ENCODE peak calls at places on chromosomes 16 and 17, in eight cellular contexts. D is NCI-H1048; J is A172; T is heart right ventricle; Y is GM13977; O is effector CD8-positive, alpha-beta T cell; C is heart left ventricle; R is T-helper 2 cell. U is an unnamed sample.

GRCh38 chr16:67263201-67263600 is 14.4 kb downstream of the SLC9A5 start:
- DNase-seq in D (no peak), T (no peak), C (no peak), J (no peak), O (no peak), R (no peak), Y (no peak), U (no peak)

GRCh38 chr16:82699262-82699661 is 72.5 kb downstream of the CDH13 start:
- DNase-seq in Y (no peak), O (no peak), R (no peak), C (no peak), T (no peak), J (peak; percentile 37), D (no peak), U (no peak)

GRCh38 chr17:49739662-49740271 is 24.2 kb downstream of the FAM117A start:
- DNase-seq in T (peak; percentile 81), J (no peak), D (no peak), Y (peak; percentile 49), C (peak; percentile 73), R (peak; percentile 62), O (peak; percentile 83), U (no peak)

GRCh38 chr16:67249178-67249759 is 490 bp downstream of the SLC9A5 start:
- DNase-seq in T (no peak), O (no peak), C (no peak), D (no peak), Y (no peak), J (no peak), R (no peak), U (peak; percentile 16)

GRCh38 chr16:79928142-79928735 is 327.7 kb upstream of the MAF start:
- DNase-seq in D (no peak), Y (no peak), O (no peak), R (no peak), J (no peak), T (no peak), C (no peak), U (no peak)

GRCh38 chr16:17238285-17239028 is 232.3 kb downstream of the XYLT1 start:
- DNase-seq in O (no peak), Y (peak; percentile 35), C (no peak), D (no peak), R (no peak), J (no peak), T (no peak), U (no peak)

GRCh38 chr17:29069526-29070041 is 26.6 kb downstream of the PIPOX start:
- DNase-seq in J (no peak), C (no peak), Y (no peak), R (no peak), T (no peak), D (peak; percentile 88), O (no peak), U (no peak)

GRCh38 chr17:73228748-73229236 is 32.9 kb downstream of the CPSF4L start:
- DNase-seq in D (no peak), Y (peak; percentile 59), O (no peak), R (no peak), T (peak; percentile 41), J (peak; percentile 85), C (peak; percentile 44), U (peak; percentile 79)

GRCh38 chr16:53908731-53909130 is 204.8 kb downstream of the FTO start:
- DNase-seq in D (no peak), J (no peak), Y (no peak), C (no peak), O (no peak), T (no peak), R (no peak), U (no peak)

GRCh38 chr16:78589331-78589730 is 489.9 kb downstream of the WWOX start:
- DNase-seq in J (no peak), D (no peak), O (no peak), Y (no peak), R (no peak), C (no peak), T (no peak), U (no peak)

GRCh38 chr17:69468211-69468610 is 53.7 kb downstream of the MAP2K6 start:
- DNase-seq in J (no peak), D (no peak), R (no peak), O (no peak), C (no peak), T (no peak), Y (no peak), U (no peak)

GRCh38 chr16:11639925-11640899 is 28.0 kb upstream of the SNN start:
- DNase-seq in T (peak; percentile 79), C (peak; percentile 85), Y (no peak), J (peak; percentile 90), O (no peak), D (no peak), R (no peak), U (peak; percentile 95)

GRCh38 chr16:24939738-24940137 is 75.4 kb downstream of the ARHGAP17 start:
- DNase-seq in Y (no peak), J (no peak), R (no peak), T (no peak), D (no peak), C (no peak), O (no peak), U (no peak)

GRCh38 chr16:72876221-72876620 is 171.7 kb downstream of the ZFHX3 start:
- DNase-seq in O (no peak), J (peak; percentile 90), R (no peak), Y (peak; percentile 30), C (peak; percentile 79), T (peak; percentile 65), D (no peak), U (peak; percentile 80)

GRCh38 chr16:59510008-59510424 is 775.9 kb upstream of the GOT2 start:
- DNase-seq in Y (no peak), C (no peak), O (no peak), R (no peak), D (no peak), J (no peak), T (peak; percentile 17), U (peak; percentile 61)

GRCh38 chr17:72101526-72101925 is 19.3 kb upstream of the SOX9 start:
- DNase-seq in Y (no peak), D (no peak), T (no peak), R (no peak), C (no peak), J (no peak), O (no peak), U (no peak)

U was measured in astrocyte of the hippocampus.